ENCODE peak calls at places on chromosome 1, in eight cellular contexts. One of them, this sample, is unnamed.

GRCh38 chr1:226920446-226920894 is 19.6 kb upstream of the COQ8A start:
- DNase-seq in psoas muscle: peak
- DNase-seq in lower leg skin: no peak
- DNase-seq in endodermal cell: no peak
- DNase-seq in HL-60: no peak
- DNase-seq in body of pancreas: peak
- DNase-seq in foreskin fibroblast: no peak
- DNase-seq in heart right ventricle: peak
- DNase-seq in this sample: no peak

GRCh38 chr1:13952985-13953384 is 253.0 kb downstream of the PRDM2 start:
- DNase-seq in HL-60: no peak
- DNase-seq in lower leg skin: no peak
- DNase-seq in foreskin fibroblast: no peak
- DNase-seq in psoas muscle: no peak
- DNase-seq in endodermal cell: peak
- DNase-seq in heart right ventricle: no peak
- DNase-seq in body of pancreas: no peak
- DNase-seq in this sample: no peak

GRCh38 chr1:215132156-215132555 is 49.6 kb downstream of the KCNK2 start:
- DNase-seq in heart right ventricle: no peak
- DNase-seq in psoas muscle: no peak
- DNase-seq in HL-60: no peak
- DNase-seq in body of pancreas: no peak
- DNase-seq in foreskin fibroblast: no peak
- DNase-seq in endodermal cell: no peak
- DNase-seq in lower leg skin: no peak
- DNase-seq in this sample: no peak

GRCh38 chr1:77557053-77557452 is 125.4 kb downstream of the ZZZ3 start:
- DNase-seq in lower leg skin: no peak
- DNase-seq in foreskin fibroblast: no peak
- DNase-seq in heart right ventricle: no peak
- DNase-seq in psoas muscle: no peak
- DNase-seq in endodermal cell: no peak
- DNase-seq in HL-60: no peak
- DNase-seq in body of pancreas: no peak
- DNase-seq in this sample: no peak

GRCh38 chr1:201845331-201846083 is 16.6 kb downstream of the IPO9 start:
- DNase-seq in psoas muscle: no peak
- DNase-seq in endodermal cell: no peak
- DNase-seq in foreskin fibroblast: peak
- DNase-seq in heart right ventricle: no peak
- DNase-seq in HL-60: no peak
- DNase-seq in body of pancreas: no peak
- DNase-seq in lower leg skin: no peak
- DNase-seq in this sample: no peak

GRCh38 chr1:162740755-162741154 is 49.7 kb upstream of the HSD17B7 start:
- DNase-seq in endodermal cell: no peak
- DNase-seq in foreskin fibroblast: no peak
- DNase-seq in psoas muscle: no peak
- DNase-seq in lower leg skin: no peak
- DNase-seq in heart right ventricle: no peak
- DNase-seq in body of pancreas: no peak
- DNase-seq in HL-60: no peak
- DNase-seq in this sample: no peak

GRCh38 chr1:226987179-226987536 is 47.1 kb downstream of the COQ8A start:
- DNase-seq in endodermal cell: no peak
- DNase-seq in body of pancreas: no peak
- DNase-seq in foreskin fibroblast: no peak
- DNase-seq in heart right ventricle: no peak
- DNase-seq in psoas muscle: no peak
- DNase-seq in lower leg skin: peak
- DNase-seq in HL-60: no peak
- DNase-seq in this sample: no peak

GRCh38 chr1:214861615-214862014 is 220.9 kb upstream of the KCNK2 start:
- DNase-seq in body of pancreas: no peak
- DNase-seq in foreskin fibroblast: peak
- DNase-seq in HL-60: no peak
- DNase-seq in psoas muscle: no peak
- DNase-seq in heart right ventricle: no peak
- DNase-seq in lower leg skin: no peak
- DNase-seq in endodermal cell: no peak
- DNase-seq in this sample: no peak

GRCh38 chr1:21521717-21522060 is 12.5 kb downstream of the ALPL start:
- DNase-seq in HL-60: no peak
- DNase-seq in body of pancreas: no peak
- DNase-seq in psoas muscle: no peak
- DNase-seq in lower leg skin: no peak
- DNase-seq in endodermal cell: no peak
- DNase-seq in foreskin fibroblast: no peak
- DNase-seq in heart right ventricle: no peak
- DNase-seq in this sample: no peak
- TF ChIP-seq CTCF in HL-60: no peak
- TF ChIP-seq CTCF in body of pancreas: no peak
- TF ChIP-seq CTCF in psoas muscle: no peak
- TF ChIP-seq CTCF in lower leg skin: no peak
- TF ChIP-seq CTCF in endodermal cell: no peak
- TF ChIP-seq CTCF in foreskin fibroblast: no peak
- TF ChIP-seq CTCF in heart right ventricle: no peak
- TF ChIP-seq CTCF in this sample: no peak

GRCh38 chr1:37429038-37429437 is 45.3 kb upstream of the ZC3H12A start:
- DNase-seq in body of pancreas: no peak
- DNase-seq in foreskin fibroblast: no peak
- DNase-seq in HL-60: no peak
- DNase-seq in lower leg skin: no peak
- DNase-seq in heart right ventricle: no peak
- DNase-seq in endodermal cell: no peak
- DNase-seq in psoas muscle: no peak
- DNase-seq in this sample: no peak
- H3K4me3 ChIP-seq in body of pancreas: no peak
- H3K4me3 ChIP-seq in foreskin fibroblast: no peak
- H3K4me3 ChIP-seq in HL-60: no peak
- H3K4me3 ChIP-seq in lower leg skin: no peak
- H3K4me3 ChIP-seq in heart right ventricle: no peak
- H3K4me3 ChIP-seq in endodermal cell: no peak
- H3K4me3 ChIP-seq in psoas muscle: no peak
- H3K4me3 ChIP-seq in this sample: no peak

GRCh38 chr1:178628637-178629548 is 96.2 kb upstream of the RALGPS2 start:
- DNase-seq in heart right ventricle: no peak
- DNase-seq in lower leg skin: no peak
- DNase-seq in endodermal cell: peak
- DNase-seq in HL-60: no peak
- DNase-seq in foreskin fibroblast: peak
- DNase-seq in psoas muscle: peak
- DNase-seq in body of pancreas: no peak
- DNase-seq in this sample: no peak

GRCh38 chr1:178627037-178627436 is 98.0 kb upstream of the RALGPS2 start:
- DNase-seq in foreskin fibroblast: no peak
- DNase-seq in heart right ventricle: no peak
- DNase-seq in body of pancreas: no peak
- DNase-seq in psoas muscle: no peak
- DNase-seq in endodermal cell: no peak
- DNase-seq in lower leg skin: no peak
- DNase-seq in HL-60: no peak
- DNase-seq in this sample: no peak

GRCh38 chr1:178632619-178633018 is 92.4 kb upstream of the RALGPS2 start:
- DNase-seq in endodermal cell: no peak
- DNase-seq in heart right ventricle: no peak
- DNase-seq in lower leg skin: no peak
- DNase-seq in foreskin fibroblast: no peak
- DNase-seq in HL-60: no peak
- DNase-seq in psoas muscle: no peak
- DNase-seq in body of pancreas: no peak
- DNase-seq in this sample: no peak

GRCh38 chr1:178630418-178630817 is 94.6 kb upstream of the RALGPS2 start:
- DNase-seq in foreskin fibroblast: no peak
- DNase-seq in endodermal cell: no peak
- DNase-seq in lower leg skin: no peak
- DNase-seq in HL-60: no peak
- DNase-seq in heart right ventricle: no peak
- DNase-seq in psoas muscle: no peak
- DNase-seq in body of pancreas: no peak
- DNase-seq in this sample: no peak

DNA sequence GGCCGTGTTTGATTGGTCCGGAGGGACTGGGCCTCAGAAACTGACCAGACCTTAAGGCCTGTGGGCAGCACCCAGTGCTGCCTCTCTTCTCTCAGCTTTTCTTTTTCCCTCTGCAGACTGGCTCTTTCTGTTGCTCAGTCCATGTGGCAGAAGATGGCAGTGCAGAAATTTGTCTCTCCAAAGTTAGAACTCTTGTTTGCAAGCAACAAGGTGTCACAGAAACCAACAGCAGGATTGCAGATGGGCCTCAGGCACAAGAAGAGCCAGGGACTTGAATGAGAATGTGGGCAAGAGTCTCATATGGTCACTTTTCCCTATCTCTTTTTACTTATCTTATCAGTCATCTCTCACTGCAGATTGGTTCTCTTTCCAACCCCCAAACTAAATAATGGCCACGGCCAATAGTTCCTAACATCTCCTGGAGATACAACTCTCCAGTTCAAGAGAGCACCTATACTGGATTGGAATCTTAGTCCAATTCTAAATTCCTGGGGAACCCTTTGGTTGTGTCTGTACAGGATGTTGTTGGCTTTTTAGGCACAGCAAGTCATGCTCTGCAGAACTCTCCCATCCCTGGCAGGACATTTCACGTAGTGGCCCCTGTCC is 95.4 kb upstream of the RALGPS2 start:
- DNase-seq in body of pancreas: no peak
- DNase-seq in psoas muscle: no peak
- DNase-seq in heart right ventricle: no peak
- DNase-seq in foreskin fibroblast: no peak
- DNase-seq in lower leg skin: no peak
- DNase-seq in endodermal cell: no peak
- DNase-seq in HL-60: no peak
- DNase-seq in this sample: no peak
- TF ChIP-seq CTCF in body of pancreas: no peak
- TF ChIP-seq CTCF in psoas muscle: no peak
- TF ChIP-seq CTCF in heart right ventricle: no peak
- TF ChIP-seq CTCF in foreskin fibroblast: no peak
- TF ChIP-seq CTCF in lower leg skin: no peak
- TF ChIP-seq CTCF in endodermal cell: peak
- TF ChIP-seq CTCF in HL-60: no peak
- TF ChIP-seq CTCF in this sample: peak

DNA sequence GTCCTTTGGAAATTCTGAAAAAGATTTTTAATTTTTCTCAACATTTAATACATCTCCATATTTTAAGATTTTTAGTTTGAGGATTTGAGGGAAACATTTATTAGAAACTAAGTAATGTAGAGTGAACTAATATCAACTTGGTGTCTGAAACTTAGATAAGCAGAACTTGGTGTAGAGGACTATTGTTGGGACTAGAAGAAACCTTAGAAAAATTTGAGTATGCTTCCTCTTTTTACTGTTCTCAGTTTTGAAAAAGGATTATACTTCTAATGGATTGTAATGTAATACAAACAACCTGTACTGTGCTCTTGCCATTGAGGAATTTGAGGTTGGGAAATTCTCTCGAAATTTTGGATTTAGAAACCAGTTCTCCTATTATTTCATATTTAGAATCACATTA is 2.4 kb downstream of the FNBP1L start:
- DNase-seq in HL-60: no peak
- DNase-seq in foreskin fibroblast: no peak
- DNase-seq in psoas muscle: no peak
- DNase-seq in lower leg skin: no peak
- DNase-seq in heart right ventricle: no peak
- DNase-seq in body of pancreas: no peak
- DNase-seq in endodermal cell: no peak
- DNase-seq in this sample: no peak
- H3K4me3 ChIP-seq in HL-60: no peak
- H3K4me3 ChIP-seq in foreskin fibroblast: no peak
- H3K4me3 ChIP-seq in psoas muscle: no peak
- H3K4me3 ChIP-seq in lower leg skin: no peak
- H3K4me3 ChIP-seq in heart right ventricle: no peak
- H3K4me3 ChIP-seq in body of pancreas: no peak
- H3K4me3 ChIP-seq in endodermal cell: peak
- H3K4me3 ChIP-seq in this sample: no peak

GRCh38 chr1:54406339-54407181 is at the start of gene SSBP3:
- DNase-seq in foreskin fibroblast: peak
- DNase-seq in psoas muscle: peak
- DNase-seq in lower leg skin: peak
- DNase-seq in HL-60: peak
- DNase-seq in body of pancreas: peak
- DNase-seq in heart right ventricle: peak
- DNase-seq in endodermal cell: peak
- DNase-seq in this sample: no peak
- TF ChIP-seq CTCF in foreskin fibroblast: no peak
- TF ChIP-seq CTCF in psoas muscle: no peak
- TF ChIP-seq CTCF in lower leg skin: no peak
- TF ChIP-seq CTCF in HL-60: no peak
- TF ChIP-seq CTCF in body of pancreas: peak
- TF ChIP-seq CTCF in heart right ventricle: no peak
- TF ChIP-seq CTCF in endodermal cell: peak
- TF ChIP-seq CTCF in this sample: no peak

DNA sequence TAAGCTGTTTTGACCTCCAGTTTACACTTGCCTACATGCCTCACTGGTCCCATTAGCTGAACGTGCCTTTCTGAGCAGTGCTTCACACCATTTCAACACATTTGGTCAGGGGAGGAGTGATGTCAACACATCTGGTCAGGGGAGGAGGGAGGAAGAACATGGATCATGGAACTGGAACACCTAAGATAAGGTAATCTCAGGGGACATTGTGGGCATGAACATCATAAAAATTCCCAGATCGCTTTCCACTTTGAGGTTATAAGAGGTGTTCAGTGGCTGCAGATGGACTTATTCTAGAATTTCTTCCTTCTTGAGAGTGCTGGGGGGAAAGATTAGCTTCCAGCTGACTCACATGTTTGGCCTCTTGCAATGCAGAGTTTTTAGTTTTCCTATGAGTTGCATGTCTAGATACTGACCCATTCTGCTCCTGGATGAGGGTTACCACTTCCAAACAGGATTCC is 2.0 kb downstream of the QSOX1 start:
- DNase-seq in foreskin fibroblast: peak
- DNase-seq in lower leg skin: no peak
- DNase-seq in endodermal cell: no peak
- DNase-seq in heart right ventricle: no peak
- DNase-seq in HL-60: peak
- DNase-seq in body of pancreas: no peak
- DNase-seq in psoas muscle: no peak
- DNase-seq in this sample: no peak
- H3K4me3 ChIP-seq in foreskin fibroblast: peak
- H3K4me3 ChIP-seq in lower leg skin: no peak
- H3K4me3 ChIP-seq in endodermal cell: peak
- H3K4me3 ChIP-seq in heart right ventricle: no peak
- H3K4me3 ChIP-seq in HL-60: peak
- H3K4me3 ChIP-seq in body of pancreas: no peak
- H3K4me3 ChIP-seq in psoas muscle: no peak
- H3K4me3 ChIP-seq in this sample: peak

DNA sequence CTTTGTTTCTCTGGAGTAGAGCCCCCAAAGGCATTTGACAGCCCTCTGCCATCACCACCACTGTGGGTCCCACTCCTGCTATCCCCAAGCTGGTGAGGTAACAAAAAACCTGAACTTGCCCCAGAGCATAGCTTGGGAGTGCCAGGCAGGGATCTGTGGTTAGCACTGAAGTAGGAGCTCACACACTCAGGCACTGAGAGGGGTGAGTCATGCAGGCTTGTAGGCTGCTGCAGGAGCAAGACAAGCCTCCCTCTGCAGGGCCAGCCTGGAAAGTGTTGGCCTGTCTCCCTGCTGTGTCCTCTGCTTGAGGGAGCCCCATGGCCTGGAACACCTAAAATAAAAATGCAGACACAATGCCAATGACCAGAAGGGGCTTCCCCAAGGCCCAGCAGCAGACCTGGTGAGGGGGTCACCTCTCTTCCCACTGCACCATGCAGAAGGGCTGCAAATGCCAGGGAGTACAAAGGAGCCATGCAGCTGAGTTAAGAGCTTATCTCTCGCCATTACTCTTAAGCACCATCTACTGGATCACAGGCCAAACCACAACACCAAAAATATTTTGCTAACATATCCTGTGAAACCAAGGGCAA is 108.9 kb upstream of the POGK start:
- DNase-seq in psoas muscle: no peak
- DNase-seq in foreskin fibroblast: no peak
- DNase-seq in HL-60: no peak
- DNase-seq in heart right ventricle: no peak
- DNase-seq in body of pancreas: no peak
- DNase-seq in lower leg skin: no peak
- DNase-seq in endodermal cell: peak
- DNase-seq in this sample: no peak
- TF ChIP-seq CTCF in psoas muscle: no peak
- TF ChIP-seq CTCF in foreskin fibroblast: no peak
- TF ChIP-seq CTCF in HL-60: no peak
- TF ChIP-seq CTCF in heart right ventricle: no peak
- TF ChIP-seq CTCF in body of pancreas: no peak
- TF ChIP-seq CTCF in lower leg skin: no peak
- TF ChIP-seq CTCF in endodermal cell: peak
- TF ChIP-seq CTCF in this sample: no peak